ENCODE peak calls at places on chromosomes 13 and 19, in seven cellular contexts. C is NCI-H774; R is activated T-cell treated with anti-CD3 and anti-CD28 coated beads for 1 hour; Q is NCI-H446; E is stimulated activated CD8-positive, alpha-beta memory T cell treated with anti-CD3 and anti-CD28 coated beads, Interleukin-4, amount 100 ng/mL, for 1 hour; M is T-helper 2 cell; Z is thoracic aorta. D is an unnamed sample.
A peak's percentile ranks its signal among the peaks of the same experiment; 100 is the strongest.

GRCh38 chr13:37429976-37430375 is 168.6 kb downstream of the POSTN start:
- DNase-seq in C (no peak), R (no peak), Q (no peak), E (no peak), M (no peak), Z (no peak), D (no peak)

GRCh38 chr19:1361601-1362384 is 21.9 kb upstream of the NDUFS7 start:
- DNase-seq in C (no peak), R (no peak), Q (peak; percentile 28), E (no peak), M (no peak), Z (no peak), D (no peak)

GRCh38 chr13:101417043-101417406 is 717 bp upstream of the NALCN start:
- DNase-seq in C (no peak), R (no peak), Q (peak; percentile 29), E (no peak), M (no peak), Z (no peak), D (no peak)

GRCh38 chr19:19204181-19204580 is 967 bp upstream of the NR2C2AP start:
- DNase-seq in C (no peak), R (no peak), Q (no peak), E (no peak), M (no peak), Z (no peak), D (no peak)

GRCh38 chr13:39037410-39037879 is 444 bp downstream of the PROSER1 start:
- DNase-seq in C (no peak), R (no peak), Q (no peak), E (no peak), M (no peak), Z (no peak), D (no peak)

GRCh38 chr19:51181377-51181912 is 39.3 kb downstream of the SIGLEC7 start:
- DNase-seq in C (no peak), R (no peak), Q (no peak), E (no peak), M (no peak), Z (no peak), D (no peak)

GRCh38 chr19:37719111-37719926 is at the start of gene ZNF607:
- DNase-seq in C (peak; percentile 91), R (peak; percentile 71), Q (peak; percentile 81), E (peak; percentile 43), M (peak; percentile 87), Z (peak; percentile 33), D (peak; percentile 93)

GRCh38 chr19:35251456-35251855 is 2.7 kb downstream of the LSR start:
- DNase-seq in C (no peak), R (no peak), Q (no peak), E (no peak), M (no peak), Z (no peak), D (no peak)

GRCh38 chr19:53639471-53639870 is 7.7 kb downstream of the DPRX start:
- DNase-seq in C (no peak), R (no peak), Q (no peak), E (no peak), M (no peak), Z (no peak), D (no peak)

GRCh38 chr13:24241336-24241735 is 68.0 kb upstream of the C1QTNF9 start:
- DNase-seq in C (no peak), R (no peak), Q (no peak), E (no peak), M (no peak), Z (no peak), D (no peak)

GRCh38 chr13:67143544-67144115 is 86.5 kb downstream of the PCDH9 start:
- DNase-seq in C (no peak), R (no peak), Q (no peak), E (no peak), M (no peak), Z (no peak), D (no peak)

GRCh38 chr13:26742691-26743358 is 17.8 kb downstream of the GPR12 start:
- DNase-seq in C (no peak), R (no peak), Q (no peak), E (no peak), M (no peak), Z (no peak), D (no peak)

GRCh38 chr13:45167611-45168554 is 33.0 kb downstream of the KCTD4 start:
- DNase-seq in C (no peak), R (no peak), Q (peak; percentile 24), E (no peak), M (no peak), Z (no peak), D (no peak)

GRCh38 chr13:79870123-79870522 is 389.2 kb downstream of the NDFIP2 start:
- DNase-seq in C (no peak), R (no peak), Q (no peak), E (no peak), M (no peak), Z (no peak), D (no peak)

D was measured in activated effector memory CD4-positive, alpha-beta T cell treated with anti-CD3 and anti-CD28 coated beads, Interleukin-2, amount 50 U/mL, for 16 hours.